ENCODE peak calls at places on chromosomes 2 and 18, in nine cellular contexts. I is right lobe of liver; L is astrocyte of the spinal cord; C is H4; X is left colon; R is cardiac fibroblast; P is stimulated activated CD8-positive, alpha-beta memory T cell treated with anti-CD3 and anti-CD28 coated beads, Interleukin-15, amount 100 ng/mL, for 24 hours; Z is ascending aorta; D is naive thymus-derived CD8-positive, alpha-beta T cell. V is an unnamed sample.

GRCh38 chr2:134774074-134774742 is 55.4 kb upstream of the TMEM163 start:
- DNase-seq in I (no peak), L (peak; percentile 7), C (no peak), X (no peak), R (peak; percentile 28), P (no peak), Z (no peak), D (no peak), V (no peak)

GRCh38 chr2:11079131-11079824 is 76.0 kb upstream of the SLC66A3 start:
- DNase-seq in I (no peak), L (no peak), C (no peak), X (no peak), R (no peak), P (no peak), Z (no peak), D (no peak), V (no peak)

GRCh38 chr2:166373951-166374350 is 1.8 kb downstream of the SCN9A start:
- DNase-seq in I (no peak), L (peak; percentile 83), C (peak; percentile 26), X (peak; percentile 10), R (peak; percentile 34), P (no peak), Z (no peak), D (no peak), V (peak; percentile 77)

GRCh38 chr18:13831864-13832508 is 8.0 kb downstream of the MC5R start:
- DNase-seq in I (no peak), L (no peak), C (peak; percentile 14), X (no peak), R (no peak), P (no peak), Z (no peak), D (no peak), V (peak; percentile 9)

GRCh38 chr18:35581555-35582309 is at the start of gene GALNT1:
- DNase-seq in I (peak; percentile 37), L (no peak), C (no peak), X (peak; percentile 55), R (peak; percentile 26), P (peak; percentile 4), Z (no peak), D (peak; percentile 29), V (no peak)

GRCh38 chr18:73741946-73742345 is 405.7 kb downstream of the FBXO15 start:
- DNase-seq in I (no peak), L (peak; percentile 50), C (no peak), X (no peak), R (peak; percentile 46), P (no peak), Z (no peak), D (no peak), V (no peak)

GRCh38 chr18:77138270-77138669 is 5.7 kb upstream of the MBP start:
- DNase-seq in I (no peak), L (no peak), C (no peak), X (no peak), R (peak; percentile 34), P (no peak), Z (no peak), D (no peak), V (no peak)

GRCh38 chr18:70276416-70277145 is 12.3 kb upstream of the SOCS6 start:
- DNase-seq in I (no peak), L (no peak), C (no peak), X (no peak), R (no peak), P (no peak), Z (no peak), D (no peak), V (no peak)

GRCh38 chr2:234081970-234082822 is 31.7 kb downstream of the SPP2 start:
- DNase-seq in I (peak; percentile 69), L (no peak), C (no peak), X (peak; percentile 45), R (no peak), P (no peak), Z (no peak), D (no peak), V (peak; percentile 98)

GRCh38 chr2:36439084-36439483 is 83.5 kb downstream of the CRIM1 start:
- DNase-seq in I (no peak), L (no peak), C (no peak), X (no peak), R (no peak), P (no peak), Z (no peak), D (no peak), V (no peak)

GRCh38 chr18:45417392-45417791 is 197.9 kb upstream of the SLC14A2 start:
- DNase-seq in I (no peak), L (no peak), C (no peak), X (no peak), R (no peak), P (no peak), Z (no peak), D (no peak), V (no peak)

GRCh38 chr2:105388971-105389381 is 9.9 kb downstream of the FHL2 start:
- DNase-seq in I (no peak), L (peak; percentile 97), C (peak; percentile 72), X (no peak), R (peak; percentile 94), P (no peak), Z (no peak), D (no peak), V (no peak)

GRCh38 chr18:58402247-58402646 is 226.6 kb downstream of the ALPK2 start:
- DNase-seq in I (no peak), L (peak; percentile 83), C (no peak), X (no peak), R (peak; percentile 74), P (no peak), Z (no peak), D (no peak), V (peak; percentile 64)

GRCh38 chr2:1802469-1803216 is 58.3 kb upstream of the PXDN start:
- DNase-seq in I (no peak), L (no peak), C (no peak), X (no peak), R (no peak), P (no peak), Z (no peak), D (no peak), V (no peak)

GRCh38 chr2:29921560-29921915 is at the start of gene ALK:
- DNase-seq in I (peak; percentile 89), L (peak; percentile 81), C (peak; percentile 71), X (peak; percentile 78), R (peak; percentile 73), P (peak; percentile 21), Z (peak; percentile 19), D (peak; percentile 12), V (peak; percentile 91)

GRCh38 chr18:54775686-54776085 is 52.6 kb upstream of the RAB27B start:
- DNase-seq in I (no peak), L (peak; percentile 81), C (peak; percentile 72), X (no peak), R (peak; percentile 78), P (no peak), Z (no peak), D (no peak), V (no peak)

GRCh38 chr18:48656582-48656981 is 117.8 kb downstream of the CTIF start:
- DNase-seq in I (no peak), L (peak; percentile 37), C (no peak), X (no peak), R (no peak), P (no peak), Z (no peak), D (no peak), V (no peak)

GRCh38 chr2:58240595-58240937 is 559 bp downstream of the FANCL start:
- DNase-seq in I (no peak), L (peak; percentile 30), C (peak; percentile 12), X (no peak), R (no peak), P (no peak), Z (no peak), D (peak; percentile 10), V (peak; percentile 74)

GRCh38 chr2:206231669-206232286 is 42.7 kb upstream of the ZDBF2 start:
- DNase-seq in I (no peak), L (no peak), C (no peak), X (no peak), R (no peak), P (no peak), Z (no peak), D (no peak), V (no peak)

GRCh38 chr2:82675186-82675585 is 1783.9 kb downstream of the SUCLG1 start:
- DNase-seq in I (no peak), L (peak; percentile 4), C (no peak), X (no peak), R (peak; percentile 60), P (no peak), Z (no peak), D (no peak), V (no peak)

V was measured in NCI-H1105 treated with DMSO at 0.1 percent for 48 hours.